ENCODE peak calls at places on chromosomes 11 and 22, in nine cellular contexts. V, G, E, J, C, Q, K, H and Y are unnamed samples.

GRCh38 chr22:23268877-23269276 is 88.6 kb downstream of the BCR start:
- DNase-seq in V (no peak), G (no peak), E (no peak), J (no peak), C (no peak), Q (no peak), K (no peak), H (no peak), Y (no peak)

GRCh38 chr22:21959274-21960074 is 6.8 kb upstream of the PPM1F start:
- DNase-seq in V (no peak), G (no peak), E (no peak), J (no peak), C (no peak), Q (no peak), K (no peak), H (no peak), Y (no peak)

GRCh38 chr11:64000026-64000739 is 13.9 kb downstream of the OTUB1 start:
- DNase-seq in V (peak; percentile 65), G (peak; percentile 66), E (peak; percentile 82), J (no peak), C (peak; percentile 85), Q (peak; percentile 23), K (no peak), H (peak; percentile 59), Y (peak; percentile 59)

GRCh38 chr22:50186181-50186731 is 543 bp downstream of the TRABD start:
- DNase-seq in V (no peak), G (no peak), E (peak; percentile 30), J (peak; percentile 29), C (no peak), Q (no peak), K (no peak), H (no peak), Y (no peak)

GRCh38 chr11:10294289-10294953 is 402 bp upstream of the SBF2 start:
- DNase-seq in V (peak; percentile 62), G (peak; percentile 83), E (peak; percentile 58), J (no peak), C (no peak), Q (no peak), K (peak; percentile 41), H (peak; percentile 52), Y (peak; percentile 48)

GRCh38 chr11:13091373-13091772 is 82.3 kb downstream of the RASSF10 start:
- DNase-seq in V (peak; percentile 12), G (no peak), E (no peak), J (no peak), C (no peak), Q (no peak), K (no peak), H (no peak), Y (no peak)

GRCh38 chr11:123063396-123064267 is 1.7 kb upstream of the HSPA8 start:
- DNase-seq in V (peak; percentile 78), G (peak; percentile 68), E (peak; percentile 40), J (peak; percentile 69), C (peak; percentile 82), Q (peak; percentile 29), K (no peak), H (peak; percentile 62), Y (peak; percentile 66)

GRCh38 chr11:78902771-78903507 is 328.3 kb upstream of the NARS2 start:
- DNase-seq in V (no peak), G (no peak), E (no peak), J (no peak), C (no peak), Q (no peak), K (peak; percentile 3), H (no peak), Y (peak; percentile 43)

GRCh38 chr11:44946268-44946667 is 4.4 kb downstream of the TP53I11 start:
- DNase-seq in V (no peak), G (peak; percentile 30), E (peak; percentile 92), J (no peak), C (no peak), Q (no peak), K (no peak), H (no peak), Y (peak; percentile 39)

DNA sequence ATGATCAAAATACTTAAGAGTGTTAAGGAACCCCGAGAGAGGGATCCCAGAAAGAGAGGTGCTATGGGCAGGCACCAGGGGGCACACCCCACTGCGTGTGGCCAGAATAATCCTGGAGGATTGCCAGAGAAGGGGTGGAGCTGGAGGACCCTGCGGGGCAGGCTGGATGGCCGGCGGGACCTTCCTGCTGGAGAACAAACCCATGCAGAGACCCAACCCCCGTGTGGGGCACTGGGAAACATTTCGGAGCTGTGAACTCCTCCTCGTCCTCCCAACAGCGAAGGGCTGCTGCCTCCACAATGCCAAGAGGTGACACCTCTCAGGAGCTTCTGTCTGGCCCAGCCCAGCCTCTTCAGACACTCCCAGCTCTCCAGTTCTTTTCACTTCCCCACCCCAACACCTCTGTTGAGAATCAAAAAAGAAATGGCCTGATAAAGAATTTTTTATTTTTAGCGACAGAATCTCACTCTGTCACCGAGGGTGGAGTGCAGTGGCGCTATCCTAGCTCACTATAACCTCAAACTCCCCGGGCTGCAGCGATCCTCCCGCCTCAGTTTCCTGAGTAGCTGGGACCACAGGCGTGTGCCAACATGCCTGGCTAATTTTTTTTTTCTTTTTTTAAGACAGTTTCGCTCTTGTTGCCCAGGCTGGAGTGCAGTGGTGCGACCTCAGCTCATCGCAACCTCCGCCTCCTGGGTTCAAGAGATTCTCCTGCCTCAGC is 25.6 kb downstream of the RHOD start:
- DNase-seq in V (no peak), G (no peak), E (no peak), J (peak; percentile 76), C (peak; percentile 21), Q (no peak), K (no peak), H (no peak), Y (no peak)
- H3K4me3 ChIP-seq in V (no peak overlapping the region), G (no peak overlapping the region), E (no peak overlapping the region), J (peak overlapping the region; percentile 39), C (no peak overlapping the region), Q (no peak overlapping the region), K (no peak overlapping the region), H (no peak overlapping the region), Y (no peak overlapping the region)

GRCh38 chr11:114308689-114309089 is 12.5 kb downstream of the NNMT start:
- DNase-seq in V (peak; percentile 29), G (peak; percentile 94), E (no peak), J (no peak), C (no peak), Q (no peak), K (no peak), H (no peak), Y (no peak)
- H3K4me3 ChIP-seq in V (no peak overlapping the region), G (peak overlapping the region; percentile 56), E (peak overlapping the region; percentile 47), J (no peak overlapping the region), C (no peak overlapping the region), Q (peak overlapping the region; percentile 16), K (peak overlapping the region; percentile 21), H (peak overlapping the region; percentile 3), Y (no peak overlapping the region)

GRCh38 chr11:129722529-129722928 is 93.1 kb upstream of the TMEM45B start:
- DNase-seq in V (no peak), G (no peak), E (no peak), J (no peak), C (peak; percentile 25), Q (no peak), K (no peak), H (no peak), Y (no peak)
- H3K4me3 ChIP-seq in V (no peak overlapping the region), G (no peak overlapping the region), E (no peak overlapping the region), J (no peak overlapping the region), C (no peak overlapping the region), Q (no peak overlapping the region), K (no peak overlapping the region), H (no peak overlapping the region), Y (no peak overlapping the region)

DNA sequence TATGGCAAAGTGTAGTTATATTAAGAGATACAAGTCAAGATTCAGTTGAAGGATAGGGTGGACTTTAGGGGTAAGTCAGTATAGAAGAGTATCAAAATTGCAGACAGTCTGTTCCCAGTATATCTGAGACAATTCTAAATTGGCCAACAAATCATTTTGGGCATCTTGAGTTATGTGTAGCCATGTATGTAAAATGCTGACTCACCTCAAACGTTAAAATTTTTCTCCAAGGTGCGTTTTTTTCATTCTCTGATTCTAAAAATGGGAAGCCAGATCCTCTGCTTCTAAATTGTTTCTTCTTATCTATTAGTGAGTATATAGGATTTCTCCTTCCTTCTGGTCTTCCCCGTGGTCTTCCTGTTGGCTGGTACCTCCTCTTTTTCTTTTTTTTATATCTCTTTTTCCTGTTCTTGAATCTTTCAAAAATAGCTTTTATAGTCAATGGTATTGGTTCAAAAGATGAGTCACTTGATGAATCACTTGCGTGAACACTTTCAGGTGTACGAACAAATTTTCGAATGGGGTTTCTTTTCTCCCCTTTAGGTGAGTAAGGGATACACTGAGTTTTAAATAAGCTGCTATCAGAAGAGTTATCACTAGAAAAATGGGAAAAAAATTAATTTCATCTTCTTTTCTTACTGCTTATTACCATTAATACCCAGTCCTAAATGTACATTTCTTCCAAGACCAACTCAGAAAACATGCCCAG is 3.2 kb downstream of the TAF1D start:
- DNase-seq in V (peak; percentile 19), G (no peak), E (no peak), J (no peak), C (peak; percentile 43), Q (no peak), K (no peak), H (no peak), Y (no peak)
- H3K4me3 ChIP-seq in V (peak overlapping the region; percentile 92), G (peak overlapping the region; percentile 91), E (peak overlapping the region; percentile 88), J (peak overlapping the region; percentile 73), C (peak overlapping the region; percentile 92), Q (peak overlapping the region; percentile 94), K (peak overlapping the region; percentile 90), H (no peak overlapping the region), Y (no peak overlapping the region)

GRCh38 chr11:35121326-35121865 is 17.6 kb upstream of the CD44 start:
- DNase-seq in V (no peak), G (no peak), E (no peak), J (no peak), C (peak; percentile 34), Q (no peak), K (no peak), H (no peak), Y (no peak)
- H3K4me3 ChIP-seq in V (no peak overlapping the region), G (no peak overlapping the region), E (no peak overlapping the region), J (no peak overlapping the region), C (no peak overlapping the region), Q (no peak overlapping the region), K (no peak overlapping the region), H (no peak overlapping the region), Y (no peak overlapping the region)

DNA sequence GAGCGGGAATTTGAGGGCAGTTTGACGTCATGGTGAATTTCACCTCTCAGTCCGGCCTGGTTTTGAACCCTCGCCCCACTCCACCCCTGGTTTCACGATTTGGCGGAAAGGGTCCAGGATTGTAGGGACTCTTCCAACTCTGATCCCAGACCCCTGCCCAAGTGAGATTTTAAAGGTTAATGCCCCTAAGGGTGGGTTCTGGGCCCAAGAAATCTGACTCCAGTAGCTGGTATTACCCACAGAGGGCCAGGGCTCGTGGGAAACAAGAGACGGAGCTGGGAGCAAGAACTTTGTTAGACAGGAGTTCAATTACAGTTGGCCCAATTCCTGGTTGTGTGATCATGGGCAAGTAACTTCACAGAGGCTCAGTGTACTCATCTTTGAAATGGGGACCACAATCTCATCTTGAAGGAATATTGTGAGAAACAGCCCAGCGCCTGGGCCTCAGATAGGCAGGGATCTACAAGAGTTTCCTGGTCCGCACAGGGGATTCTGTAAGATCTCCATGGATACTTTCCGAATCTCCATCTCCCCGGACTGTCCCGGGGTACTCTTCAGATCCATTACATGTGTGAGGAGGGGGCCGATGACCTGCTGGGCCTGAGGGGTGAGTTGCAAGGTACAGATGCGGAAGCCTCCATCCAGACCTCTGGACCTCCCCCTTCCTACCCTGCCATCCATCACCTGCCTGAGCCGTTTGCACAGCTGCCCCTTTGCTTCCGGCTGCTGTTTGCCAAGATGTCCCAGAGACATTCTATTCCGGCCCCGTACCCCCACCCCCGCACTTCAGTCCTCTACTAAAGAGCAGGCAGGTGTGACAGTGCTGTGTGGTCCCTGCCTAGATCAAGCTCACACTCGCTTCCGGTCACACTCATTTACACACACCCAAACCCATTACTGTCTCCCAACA is 685 bp upstream of the CALCA start:
- DNase-seq in V (no peak), G (no peak), E (no peak), J (no peak), C (no peak), Q (no peak), K (no peak), H (no peak), Y (no peak)
- H3K4me3 ChIP-seq in V (no peak overlapping the region), G (no peak overlapping the region), E (no peak overlapping the region), J (no peak overlapping the region), C (peak overlapping the region; percentile 44), Q (no peak overlapping the region), K (no peak overlapping the region), H (no peak overlapping the region), Y (no peak overlapping the region)

GRCh38 chr11:76781861-76782500 is 1.2 kb upstream of the TSKU start:
- DNase-seq in V (no peak), G (no peak), E (no peak), J (no peak), C (no peak), Q (no peak), K (no peak), H (no peak), Y (no peak)
- H3K4me3 ChIP-seq in V (peak overlapping the region; percentile 93), G (peak overlapping the region; percentile 57), E (peak overlapping the region; percentile 80), J (peak overlapping the region; percentile 74), C (no peak overlapping the region), Q (peak overlapping the region; percentile 72), K (peak overlapping the region; percentile 71), H (peak overlapping the region; percentile 66), Y (no peak overlapping the region)